ENCODE peak calls at places on chromosomes 6 and 20, in eight cellular contexts. Z, T, B, E, N, J, R and H are unnamed samples.

GRCh38 chr6:46876126-46876525 is 45.6 kb downstream of the ADGRF5 start:
- DNase-seq in Z (peak), T (no peak), B (peak), E (peak), N (no peak), J (peak), R (no peak), H (no peak)

GRCh38 chr6:144314562-144314961 is 29.4 kb downstream of the UTRN start:
- DNase-seq in Z (no peak), T (no peak), B (no peak), E (no peak), N (no peak), J (no peak), R (no peak), H (no peak)

GRCh38 chr20:41443667-41444066 is 77.0 kb upstream of the EMILIN3 start:
- DNase-seq in Z (no peak), T (no peak), B (no peak), E (no peak), N (no peak), J (no peak), R (no peak), H (no peak)

GRCh38 chr20:13788167-13788834 is 3.5 kb downstream of the NDUFAF5 start:
- DNase-seq in Z (peak), T (peak), B (no peak), E (peak), N (no peak), J (peak), R (peak), H (peak)

GRCh38 chr6:27861276-27861840 is 50.8 kb downstream of the OR2B2 start:
- DNase-seq in Z (no peak), T (no peak), B (no peak), E (no peak), N (no peak), J (no peak), R (no peak), H (no peak)

GRCh38 chr20:49282584-49283171 is 4.8 kb upstream of the ZNFX1 start:
- DNase-seq in Z (no peak), T (no peak), B (no peak), E (no peak), N (no peak), J (no peak), R (no peak), H (no peak)

GRCh38 chr6:143397229-143398222 is 53.0 kb downstream of the ADAT2 start:
- DNase-seq in Z (peak), T (peak), B (peak), E (peak), N (no peak), J (peak), R (no peak), H (peak)

GRCh38 chr6:35717449-35718353 is 19.1 kb upstream of the ARMC12 start:
- DNase-seq in Z (no peak), T (no peak), B (peak), E (no peak), N (no peak), J (no peak), R (no peak), H (no peak)

GRCh38 chr20:50898475-50898874 is 32.8 kb downstream of the ADNP start:
- DNase-seq in Z (no peak), T (no peak), B (no peak), E (no peak), N (no peak), J (no peak), R (no peak), H (no peak)

GRCh38 chr20:64164123-64164836 is at the start of gene MYT1:
- DNase-seq in Z (no peak), T (no peak), B (no peak), E (no peak), N (no peak), J (no peak), R (no peak), H (no peak)

GRCh38 chr20:17023811-17024210 is 203.0 kb upstream of the PCSK2 start:
- DNase-seq in Z (no peak), T (no peak), B (no peak), E (no peak), N (no peak), J (peak), R (no peak), H (no peak)

GRCh38 chr6:36297511-36297910 is 27.7 kb downstream of the PNPLA1 start:
- DNase-seq in Z (no peak), T (no peak), B (no peak), E (no peak), N (no peak), J (no peak), R (no peak), H (no peak)

GRCh38 chr6:116500969-116501433 is 10.4 kb upstream of the CALHM5 start:
- DNase-seq in Z (no peak), T (peak), B (no peak), E (peak), N (no peak), J (peak), R (no peak), H (no peak)

GRCh38 chr6:56335733-56336132 is 88.4 kb upstream of the COL21A1 start:
- DNase-seq in Z (no peak), T (no peak), B (no peak), E (no peak), N (no peak), J (no peak), R (no peak), H (peak)

GRCh38 chr6:56339524-56339923 is 92.1 kb upstream of the COL21A1 start:
- DNase-seq in Z (no peak), T (no peak), B (no peak), E (no peak), N (no peak), J (no peak), R (no peak), H (no peak)

GRCh38 chr6:56329296-56330050 is 82.1 kb upstream of the COL21A1 start:
- DNase-seq in Z (no peak), T (no peak), B (no peak), E (no peak), N (no peak), J (no peak), R (no peak), H (peak)

GRCh38 chr6:56334937-56335336 is 87.6 kb upstream of the COL21A1 start:
- DNase-seq in Z (no peak), T (no peak), B (no peak), E (no peak), N (no peak), J (no peak), R (no peak), H (peak)
- TF ChIP-seq CTCF in Z (no peak), T (no peak), B (no peak), E (no peak), N (no peak), J (no peak), R (no peak), H (no peak)

GRCh38 chr6:25027221-25027916 is 91.6 kb upstream of the RIPOR2 start:
- DNase-seq in Z (no peak), T (no peak), B (no peak), E (no peak), N (no peak), J (peak), R (peak), H (no peak)
- TF ChIP-seq CTCF in Z (no peak), T (no peak), B (no peak), E (no peak), N (no peak), J (no peak), R (no peak), H (no peak)

GRCh38 chr6:138752017-138752416 is 21.6 kb upstream of the CCDC28A start:
- DNase-seq in Z (no peak), T (peak), B (no peak), E (no peak), N (no peak), J (no peak), R (no peak), H (no peak)
- TF ChIP-seq CTCF in Z (no peak), T (peak), B (no peak), E (no peak), N (no peak), J (no peak), R (no peak), H (peak)

DNA sequence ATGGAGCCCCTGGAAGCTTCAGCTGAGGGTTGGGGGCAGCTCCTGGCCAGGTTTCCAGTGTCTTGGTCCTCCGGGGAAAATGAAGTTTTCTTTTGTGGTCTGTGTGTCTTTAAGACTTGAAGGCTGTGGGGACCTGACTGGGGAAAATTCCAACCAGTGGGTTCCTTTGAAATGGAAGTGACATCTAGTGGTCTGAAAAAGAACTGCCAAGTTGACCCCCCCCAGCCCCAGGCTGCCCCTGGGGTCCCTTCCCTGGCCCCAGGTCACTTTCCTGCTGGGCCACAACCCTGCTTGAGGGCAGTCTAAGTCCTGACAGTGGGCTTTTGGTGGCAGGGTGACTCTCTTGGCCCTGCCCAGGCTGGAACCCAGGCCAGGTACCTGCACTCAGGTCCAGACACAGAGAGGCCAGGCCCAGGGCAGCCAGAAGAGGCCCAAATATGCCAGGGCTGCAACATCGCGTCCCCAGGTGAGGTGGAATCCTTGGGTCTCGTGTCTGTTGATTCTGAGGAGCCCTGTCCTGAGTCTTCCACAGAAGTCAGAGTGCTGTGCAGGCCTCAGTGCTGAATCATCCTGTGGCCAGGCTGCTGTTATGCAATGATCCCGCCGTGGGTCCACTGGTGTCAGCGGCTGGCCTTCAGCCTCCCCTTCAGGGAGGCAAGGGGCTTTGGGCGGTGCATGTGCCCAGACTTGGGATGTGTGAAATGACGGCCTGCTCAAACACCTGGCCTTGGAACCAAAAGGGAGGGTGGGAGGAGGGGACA is 68.4 kb downstream of the VEGFA start:
- DNase-seq in Z (no peak), T (peak), B (no peak), E (peak), N (no peak), J (peak), R (no peak), H (peak)
- TF ChIP-seq CTCF in Z (no peak), T (peak), B (peak), E (peak), N (no peak), J (peak), R (no peak), H (peak)

GRCh38 chr6:162442675-162443074 is 284.9 kb downstream of the PRKN start:
- DNase-seq in Z (no peak), T (peak), B (no peak), E (no peak), N (no peak), J (peak), R (no peak), H (no peak)
- TF ChIP-seq CTCF in Z (no peak), T (peak), B (no peak), E (no peak), N (no peak), J (peak), R (no peak), H (no peak)

GRCh38 chr20:58702859-58703648 is 10.5 kb downstream of the NPEPL1 start:
- DNase-seq in Z (no peak), T (no peak), B (no peak), E (no peak), N (no peak), J (peak), R (no peak), H (no peak)
- TF ChIP-seq CTCF in Z (no peak), T (peak), B (no peak), E (peak), N (no peak), J (peak), R (no peak), H (peak)

GRCh38 chr20:2814587-2815051 is at the start of gene C20orf141:
- DNase-seq in Z (no peak), T (no peak), B (no peak), E (no peak), N (peak), J (no peak), R (no peak), H (peak)
- TF ChIP-seq CTCF in Z (no peak), T (no peak), B (no peak), E (no peak), N (no peak), J (no peak), R (no peak), H (no peak)

GRCh38 chr6:134435814-134436280 is 117.9 kb upstream of the SGK1 start:
- DNase-seq in Z (no peak), T (no peak), B (no peak), E (no peak), N (no peak), J (no peak), R (no peak), H (no peak)

GRCh38 chr6:134436950-134437349 is 119.0 kb upstream of the SGK1 start:
- DNase-seq in Z (no peak), T (no peak), B (no peak), E (no peak), N (no peak), J (no peak), R (no peak), H (no peak)

GRCh38 chr6:134436281-134436815 is 118.4 kb upstream of the SGK1 start:
- DNase-seq in Z (peak), T (no peak), B (no peak), E (peak), N (no peak), J (no peak), R (peak), H (peak)

GRCh38 chr6:134438825-134439224 is 120.9 kb upstream of the SGK1 start:
- DNase-seq in Z (no peak), T (no peak), B (no peak), E (no peak), N (no peak), J (no peak), R (no peak), H (no peak)

DNA sequence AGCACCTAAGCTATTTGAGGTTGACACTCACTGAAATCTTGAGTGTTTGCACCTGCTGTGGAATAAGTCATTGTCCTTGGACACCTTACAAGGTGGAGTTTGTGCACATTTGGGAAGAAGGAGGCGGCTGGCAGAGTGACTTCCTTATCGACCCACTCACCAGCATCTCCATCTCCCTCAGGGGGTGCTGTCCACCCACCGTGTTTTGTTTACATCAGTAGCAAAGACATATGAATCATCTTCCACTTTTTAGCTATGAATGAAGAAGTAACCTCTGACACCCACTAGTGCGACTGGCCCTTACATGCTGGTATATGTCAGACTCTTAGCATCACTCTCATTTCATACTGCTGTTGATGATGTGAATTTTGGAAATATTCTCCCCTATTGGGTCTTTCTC is 119.5 kb upstream of the SGK1 start:
- DNase-seq in Z (no peak), T (no peak), B (no peak), E (no peak), N (no peak), J (no peak), R (peak), H (peak)
- TF ChIP-seq CTCF in Z (no peak), T (no peak), B (no peak), E (no peak), N (no peak), J (no peak), R (no peak), H (peak)